ENCODE peak calls at places on chromosomes 11 and 22, in five cellular contexts. V is retinal pigment epithelial cell, L is cardiac fibroblast, O is lower lobe of right lung, W is BJ. H is an unnamed sample.

GRCh38 chr11:35803115-35803514 is 140.5 kb downstream of the TRIM44 start:
- DNase-seq in V (no peak), L (no peak), O (no peak), W (no peak), H (no peak)

GRCh38 chr22:29700949-29701927 is 18.6 kb upstream of the CABP7 start:
- DNase-seq in V (no peak), L (peak), O (no peak), W (no peak), H (peak)

GRCh38 chr11:124612045-124612444 is 817 bp downstream of the PANX3 start:
- DNase-seq in V (no peak), L (no peak), O (no peak), W (no peak), H (no peak)

GRCh38 chr11:126561327-126561893 is 205.9 kb downstream of the ST3GAL4 start:
- DNase-seq in V (no peak), L (peak), O (no peak), W (no peak), H (no peak)

GRCh38 chr11:120244476-120244875 is 4.5 kb downstream of the POU2F3 start:
- DNase-seq in V (no peak), L (peak), O (no peak), W (no peak), H (no peak)

GRCh38 chr22:23180301-23180892 is at the start of gene BCR:
- DNase-seq in V (no peak), L (peak), O (peak), W (no peak), H (no peak)

GRCh38 chr22:25497269-25497668 is 67.2 kb upstream of the GRK3 start:
- DNase-seq in V (peak), L (peak), O (no peak), W (no peak), H (no peak)

GRCh38 chr11:17208257-17208999 is 642 bp upstream of the PIK3C2A start:
- DNase-seq in V (peak), L (peak), O (no peak), W (no peak), H (no peak)

GRCh38 chr11:26229270-26229669 is 102.7 kb upstream of the ANO3 start:
- DNase-seq in V (no peak), L (peak), O (no peak), W (no peak), H (no peak)

GRCh38 chr22:37887610-37888378 is 18.3 kb upstream of the MICALL1 start:
- DNase-seq in V (no peak), L (peak), O (no peak), W (no peak), H (no peak)
- TF ChIP-seq CTCF in V (peak), L (peak), O (peak), W (peak), H (peak)

DNA sequence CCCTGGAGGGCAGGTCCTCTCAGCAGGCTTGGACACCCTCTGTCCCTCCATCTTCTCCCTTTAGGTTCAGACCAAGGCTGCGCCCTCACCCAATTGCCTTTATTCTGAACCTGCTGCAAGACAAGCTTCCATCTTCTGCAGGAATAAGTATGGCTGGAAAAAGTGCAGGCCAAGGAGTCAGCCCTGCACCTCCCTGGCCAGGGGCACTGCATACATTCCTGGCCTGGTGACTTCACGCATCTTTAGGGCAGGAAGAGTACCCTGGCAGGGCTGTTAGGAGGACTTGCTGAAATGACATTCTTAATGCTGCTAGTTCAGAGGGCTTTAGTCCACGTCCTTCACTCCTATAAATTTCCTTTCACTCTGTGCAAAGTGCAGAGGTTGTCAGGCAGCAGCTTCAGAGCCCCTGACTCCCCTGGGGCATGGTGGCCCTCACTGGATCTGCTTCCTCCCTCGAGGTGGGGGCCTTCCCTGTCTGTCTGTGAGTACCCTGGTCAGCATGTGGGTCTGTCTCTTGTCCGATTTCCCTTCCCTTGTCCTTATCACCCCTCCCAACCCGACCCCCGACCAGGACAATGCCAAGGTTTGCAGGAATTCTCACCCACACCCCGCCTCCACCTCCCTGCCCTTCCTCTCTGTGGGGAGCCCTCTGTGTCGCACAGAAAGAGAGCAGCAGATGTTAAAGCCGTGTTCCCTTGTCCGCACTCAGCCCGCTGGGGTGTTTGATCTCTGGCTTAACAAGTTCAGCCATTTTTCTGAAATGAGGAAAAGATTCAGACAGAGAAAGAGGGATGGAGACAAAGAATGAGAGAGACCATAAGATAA is 124.5 kb upstream of the SYT13 start:
- DNase-seq in V (no peak), L (no peak), O (no peak), W (no peak), H (no peak)
- H3K4me3 ChIP-seq in V (no peak), L (no peak), O (no peak), W (no peak), H (no peak)

GRCh38 chr22:50471197-50471847 is 3.5 kb downstream of the SBF1 start:
- DNase-seq in V (no peak), L (no peak), O (no peak), W (no peak), H (no peak)

GRCh38 chr22:50474711-50475651 is at the start of gene SBF1:
- DNase-seq in V (peak), L (peak), O (peak), W (peak), H (no peak)

GRCh38 chr22:50473855-50474671 is 772 bp downstream of the SBF1 start:
- DNase-seq in V (peak), L (peak), O (peak), W (no peak), H (no peak)

GRCh38 chr22:50471962-50472361 is 2.9 kb downstream of the SBF1 start:
- DNase-seq in V (no peak), L (no peak), O (no peak), W (no peak), H (no peak)

GRCh38 chr22:50473088-50473487 is 1.7 kb downstream of the SBF1 start:
- DNase-seq in V (no peak), L (no peak), O (no peak), W (no peak), H (no peak)
- TF ChIP-seq CTCF in V (peak), L (peak), O (peak), W (peak), H (peak)

DNA sequence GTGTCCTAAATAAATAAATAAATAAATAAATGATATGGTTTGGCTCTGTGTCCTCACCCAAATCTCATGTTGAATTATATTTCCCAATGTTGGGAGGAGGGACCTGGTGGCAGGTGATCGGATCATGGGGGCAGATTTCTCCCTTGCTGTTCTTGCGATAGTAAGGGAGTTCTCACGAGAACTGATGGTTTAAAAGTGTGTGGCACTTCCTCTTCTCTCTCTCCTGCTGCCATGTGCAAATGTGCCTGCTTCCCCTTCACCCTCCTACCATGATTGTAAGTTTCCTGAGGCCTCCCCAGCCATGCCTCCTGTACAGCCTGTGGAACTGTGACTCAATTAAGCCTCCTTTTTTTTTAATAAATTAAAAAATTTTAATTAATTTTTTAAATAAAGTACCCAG is 138.2 kb downstream of the FBXO7 start:
- DNase-seq in V (no peak), L (no peak), O (no peak), W (no peak), H (no peak)
- H3K4me3 ChIP-seq in V (no peak), L (no peak), O (no peak), W (no peak), H (no peak)

GRCh38 chr11:9061807-9062206 is 29.6 kb downstream of the SCUBE2 start:
- DNase-seq in V (no peak), L (no peak), O (no peak), W (no peak), H (no peak)

GRCh38 chr11:9057888-9058287 is 33.5 kb downstream of the SCUBE2 start:
- DNase-seq in V (no peak), L (no peak), O (no peak), W (no peak), H (no peak)

GRCh38 chr11:9057032-9057431 is 34.4 kb downstream of the SCUBE2 start:
- DNase-seq in V (no peak), L (no peak), O (no peak), W (no peak), H (no peak)

GRCh38 chr11:9056467-9056866 is 34.9 kb downstream of the SCUBE2 start:
- DNase-seq in V (no peak), L (no peak), O (no peak), W (no peak), H (no peak)

DNA sequence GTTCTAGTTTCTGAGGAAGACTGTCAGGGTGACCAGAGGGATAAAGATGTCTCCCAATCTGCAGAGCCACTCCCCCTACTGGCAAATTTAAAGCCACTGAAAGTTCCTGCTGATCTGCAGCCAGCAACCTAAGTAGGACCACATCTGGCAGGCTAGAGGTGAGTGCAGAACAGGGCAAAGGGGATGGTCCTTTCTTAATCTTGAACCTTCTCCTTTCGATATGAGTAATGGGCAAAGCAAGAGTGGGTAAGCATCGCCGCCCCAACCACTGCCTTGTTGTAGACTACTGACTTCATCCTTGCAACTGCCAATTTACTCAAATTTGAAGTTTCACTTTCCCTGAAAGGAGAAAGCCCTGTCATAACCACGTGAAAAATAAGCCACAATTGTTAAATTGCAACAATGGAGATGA is 30.7 kb downstream of the SCUBE2 start:
- DNase-seq in V (no peak), L (no peak), O (no peak), W (no peak), H (no peak)
- TF ChIP-seq CTCF in V (peak), L (peak), O (no peak), W (peak), H (peak)